ENCODE peak calls at places on chromosomes 13 and 19, in four cellular contexts. One of them, this sample, is unnamed.

GRCh38 chr19:29544656-29545360 is 19.0 kb downstream of the VSTM2B start:
- DNase-seq in PC-3: no peak
- DNase-seq in adipocyte: no peak
- DNase-seq in CD8-positive, alpha-beta T cell: no peak
- DNase-seq in this sample: no peak

GRCh38 chr19:45477713-45478453 is 10.1 kb downstream of the FOSB start:
- DNase-seq in CD8-positive, alpha-beta T cell: no peak
- DNase-seq in adipocyte: no peak
- DNase-seq in PC-3: peak; percentile 83
- DNase-seq in this sample: peak; percentile 74

GRCh38 chr13:113740661-113741060 is 18.4 kb upstream of the TMEM255B start:
- DNase-seq in adipocyte: no peak
- DNase-seq in PC-3: no peak
- DNase-seq in CD8-positive, alpha-beta T cell: no peak
- DNase-seq in this sample: no peak

GRCh38 chr13:33007950-33008349 is 8.3 kb upstream of the KL start:
- DNase-seq in PC-3: no peak
- DNase-seq in adipocyte: no peak
- DNase-seq in CD8-positive, alpha-beta T cell: no peak
- DNase-seq in this sample: no peak

GRCh38 chr13:40798380-40798779 is 9.0 kb downstream of the SLC25A15 start:
- DNase-seq in CD8-positive, alpha-beta T cell: no peak
- DNase-seq in PC-3: peak; percentile 11
- DNase-seq in adipocyte: no peak
- DNase-seq in this sample: no peak

GRCh38 chr19:44648536-44649370 is 5.0 kb downstream of the PVR start:
- DNase-seq in CD8-positive, alpha-beta T cell: no peak
- DNase-seq in PC-3: peak; percentile 59
- DNase-seq in adipocyte: peak; percentile 88
- DNase-seq in this sample: no peak

GRCh38 chr13:37306778-37307544 is 201.5 kb upstream of the CSNK1A1L start:
- DNase-seq in CD8-positive, alpha-beta T cell: no peak
- DNase-seq in adipocyte: peak; percentile 83
- DNase-seq in PC-3: peak; percentile 88
- DNase-seq in this sample: peak; percentile 33

GRCh38 chr19:5585461-5586299 is 17.9 kb upstream of the TINCR start:
- DNase-seq in adipocyte: no peak
- DNase-seq in CD8-positive, alpha-beta T cell: no peak
- DNase-seq in PC-3: no peak
- DNase-seq in this sample: peak; percentile 84

GRCh38 chr13:50282016-50282415 is 266.8 kb downstream of the KCNRG start:
- DNase-seq in CD8-positive, alpha-beta T cell: no peak
- DNase-seq in adipocyte: no peak
- DNase-seq in PC-3: no peak
- DNase-seq in this sample: no peak

GRCh38 chr13:23392925-23393645 is 40.4 kb downstream of the SACS start:
- DNase-seq in CD8-positive, alpha-beta T cell: no peak
- DNase-seq in adipocyte: no peak
- DNase-seq in PC-3: no peak
- DNase-seq in this sample: no peak

GRCh38 chr19:47994209-47994802 is at the start of gene ELSPBP1:
- DNase-seq in CD8-positive, alpha-beta T cell: no peak
- DNase-seq in PC-3: no peak
- DNase-seq in adipocyte: no peak
- DNase-seq in this sample: peak; percentile 71

DNA sequence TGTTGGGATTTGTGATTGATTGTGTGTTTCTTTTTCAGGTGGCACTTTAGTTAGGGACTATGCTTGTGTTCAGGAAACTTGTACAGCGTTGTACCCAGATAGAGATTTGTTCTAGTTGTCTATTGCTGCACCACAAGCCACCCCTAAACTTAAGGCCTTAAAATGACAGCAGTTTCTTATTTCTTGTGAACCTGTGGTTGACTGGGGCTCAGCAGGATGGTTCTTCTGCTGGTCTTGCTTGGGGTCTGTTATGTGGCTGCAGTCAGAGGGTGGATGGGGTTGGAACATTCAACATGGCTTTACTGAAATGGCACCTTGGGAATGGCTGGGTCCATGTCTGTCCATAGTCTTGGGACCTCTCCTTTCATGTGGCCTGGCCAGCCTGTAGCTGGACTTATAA is 28.3 kb downstream of the SIPA1L3 start:
- DNase-seq in PC-3: no peak
- DNase-seq in CD8-positive, alpha-beta T cell: no peak
- DNase-seq in adipocyte: no peak
- DNase-seq in this sample: no peak
- H3K4me1 ChIP-seq in PC-3: peaks cover 45% of the 10 kb centered on the region
- H3K4me1 ChIP-seq in CD8-positive, alpha-beta T cell: no peaks in the 10 kb centered on the region
- H3K4me1 ChIP-seq in adipocyte: peaks cover 9% of the 10 kb centered on the region
- H3K4me1 ChIP-seq in this sample: no peaks in the 10 kb centered on the region

GRCh38 chr19:3378352-3379146 is 12.2 kb downstream of the NFIC start:
- DNase-seq in adipocyte: no peak
- DNase-seq in CD8-positive, alpha-beta T cell: no peak
- DNase-seq in PC-3: no peak
- DNase-seq in this sample: no peak
- H3K4me1 ChIP-seq in adipocyte: peaks cover 49% of the 10 kb centered on the region
- H3K4me1 ChIP-seq in CD8-positive, alpha-beta T cell: no peaks in the 10 kb centered on the region
- H3K4me1 ChIP-seq in PC-3: no peaks in the 10 kb centered on the region
- H3K4me1 ChIP-seq in this sample: no peaks in the 10 kb centered on the region

GRCh38 chr19:3808420-3809143 is 22.4 kb upstream of the MATK start:
- DNase-seq in CD8-positive, alpha-beta T cell: no peak
- DNase-seq in PC-3: no peak
- DNase-seq in adipocyte: no peak
- DNase-seq in this sample: no peak

GRCh38 chr19:3809881-3810707 is 23.9 kb upstream of the MATK start:
- DNase-seq in PC-3: no peak
- DNase-seq in CD8-positive, alpha-beta T cell: no peak
- DNase-seq in adipocyte: no peak
- DNase-seq in this sample: no peak

GRCh38 chr19:3807574-3808354 is 21.6 kb upstream of the MATK start:
- DNase-seq in PC-3: no peak
- DNase-seq in adipocyte: no peak
- DNase-seq in CD8-positive, alpha-beta T cell: no peak
- DNase-seq in this sample: no peak

GRCh38 chr19:3813473-3814392 is 27.6 kb upstream of the MATK start:
- DNase-seq in CD8-positive, alpha-beta T cell: no peak
- DNase-seq in PC-3: no peak
- DNase-seq in adipocyte: no peak
- DNase-seq in this sample: no peak

DNA sequence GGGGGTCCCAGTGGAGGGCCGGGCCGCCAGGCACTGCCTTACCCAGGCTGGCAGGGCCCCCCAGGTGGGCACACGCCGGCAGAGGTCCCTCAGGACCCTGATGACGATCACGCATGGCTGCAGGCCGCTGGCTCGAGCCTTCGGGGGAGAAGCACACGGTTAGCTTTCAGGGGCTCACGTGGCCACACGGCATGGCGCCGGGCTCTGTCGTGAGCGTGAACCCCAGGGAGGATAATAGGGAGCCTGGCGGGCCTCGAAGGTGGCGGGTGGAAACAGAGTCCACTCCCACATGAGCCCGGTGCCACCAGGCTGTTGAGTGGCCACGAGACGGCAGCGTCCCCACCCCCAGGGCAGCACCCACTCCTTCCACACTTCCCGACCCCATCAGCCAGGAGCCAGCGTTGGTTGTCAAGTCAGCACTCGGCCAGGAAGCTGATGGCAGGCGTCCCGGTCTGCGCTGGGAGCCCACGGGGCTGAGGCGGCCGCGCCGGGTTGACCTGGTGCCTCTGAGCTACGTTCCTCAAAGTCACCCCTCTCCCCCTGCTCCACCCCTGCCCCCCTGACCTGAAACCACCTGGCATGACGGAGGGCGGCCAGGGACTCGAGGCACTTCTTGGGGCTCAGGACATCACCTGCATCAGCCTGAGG is 24.7 kb upstream of the MATK start:
- DNase-seq in adipocyte: no peak
- DNase-seq in CD8-positive, alpha-beta T cell: no peak
- DNase-seq in PC-3: no peak
- DNase-seq in this sample: no peak
- H3K4me1 ChIP-seq in adipocyte: no peaks in the 10 kb centered on the region
- H3K4me1 ChIP-seq in CD8-positive, alpha-beta T cell: peaks cover 47% of the 10 kb centered on the region
- H3K4me1 ChIP-seq in PC-3: no peaks in the 10 kb centered on the region
- H3K4me1 ChIP-seq in this sample: no peaks in the 10 kb centered on the region

GRCh38 chr13:109719962-109720646 is 66.3 kb downstream of the IRS2 start:
- DNase-seq in adipocyte: no peak
- DNase-seq in CD8-positive, alpha-beta T cell: no peak
- DNase-seq in PC-3: no peak
- DNase-seq in this sample: no peak

GRCh38 chr13:109723046-109723445 is 63.3 kb downstream of the IRS2 start:
- DNase-seq in adipocyte: no peak
- DNase-seq in CD8-positive, alpha-beta T cell: no peak
- DNase-seq in PC-3: no peak
- DNase-seq in this sample: no peak

GRCh38 chr13:109720758-109721184 is 65.6 kb downstream of the IRS2 start:
- DNase-seq in CD8-positive, alpha-beta T cell: no peak
- DNase-seq in adipocyte: no peak
- DNase-seq in PC-3: no peak
- DNase-seq in this sample: no peak

GRCh38 chr13:109724603-109725002 is 61.8 kb downstream of the IRS2 start:
- DNase-seq in adipocyte: no peak
- DNase-seq in PC-3: no peak
- DNase-seq in CD8-positive, alpha-beta T cell: no peak
- DNase-seq in this sample: no peak

DNA sequence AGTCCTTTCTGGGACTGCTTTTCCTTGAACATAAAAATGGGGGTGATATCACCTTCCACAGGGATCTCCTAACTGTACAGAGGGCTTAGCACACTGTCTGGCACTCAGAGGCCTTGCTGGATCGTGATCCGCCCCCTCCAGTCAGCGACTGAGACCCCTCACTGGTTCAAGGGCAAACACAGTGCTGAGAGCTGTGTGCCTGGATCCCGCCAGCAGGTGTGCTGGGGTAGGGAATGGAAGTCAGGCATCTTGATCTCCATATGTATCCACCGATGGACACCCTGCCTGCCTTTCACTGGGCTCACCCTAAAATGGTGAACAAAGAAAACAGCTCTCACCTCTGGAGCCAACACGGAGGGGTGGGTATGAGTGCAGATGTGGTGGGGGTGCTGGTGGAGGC is 64.3 kb downstream of the IRS2 start:
- DNase-seq in CD8-positive, alpha-beta T cell: no peak
- DNase-seq in PC-3: no peak
- DNase-seq in adipocyte: no peak
- DNase-seq in this sample: no peak
- H3K4me1 ChIP-seq in CD8-positive, alpha-beta T cell: no peaks in the 10 kb centered on the region
- H3K4me1 ChIP-seq in PC-3: no peaks in the 10 kb centered on the region
- H3K4me1 ChIP-seq in adipocyte: peaks cover 15% of the 10 kb centered on the region
- H3K4me1 ChIP-seq in this sample: peaks cover 4% of the 10 kb centered on the region